ENCODE peak calls at places on chromosomes 3 and 15, in six cellular contexts. L, A, E, M, I and S are unnamed samples.

GRCh38 chr3:98914210-98915080 is 12.9 kb upstream of the DCBLD2 start:
- DNase-seq in L (no peak), A (no peak), E (no peak), M (no peak), I (peak), S (no peak)

GRCh38 chr3:46463120-46463867 is 1.4 kb downstream of the LTF start:
- DNase-seq in L (no peak), A (no peak), E (no peak), M (no peak), I (peak), S (no peak)

GRCh38 chr3:71111784-71112440 is 471.6 kb downstream of the FOXP1 start:
- DNase-seq in L (peak), A (no peak), E (no peak), M (no peak), I (no peak), S (no peak)

GRCh38 chr3:152176241-152176640 is 92.5 kb upstream of the MBNL1 start:
- DNase-seq in L (peak), A (no peak), E (no peak), M (no peak), I (no peak), S (no peak)

GRCh38 chr3:119227064-119227850 is 13.4 kb downstream of the B4GALT4 start:
- DNase-seq in L (no peak), A (no peak), E (no peak), M (no peak), I (no peak), S (no peak)

GRCh38 chr3:28053759-28054158 is 187.7 kb upstream of the CMC1 start:
- DNase-seq in L (peak), A (no peak), E (no peak), M (no peak), I (no peak), S (no peak)

GRCh38 chr3:12338595-12339546 is 50.0 kb downstream of the PPARG start:
- DNase-seq in L (no peak), A (no peak), E (no peak), M (no peak), I (no peak), S (no peak)

GRCh38 chr15:75076277-75076676 is 52.9 kb downstream of the PPCDC start:
- DNase-seq in L (no peak), A (no peak), E (no peak), M (peak), I (no peak), S (no peak)

GRCh38 chr15:51341366-51342248 is at the start of gene GLDN:
- DNase-seq in L (peak), A (no peak), E (no peak), M (no peak), I (peak), S (no peak)

GRCh38 chr15:77533530-77533929 is 99.2 kb downstream of the LINGO1 start:
- DNase-seq in L (no peak), A (peak), E (no peak), M (peak), I (no peak), S (no peak)

GRCh38 chr15:51108933-51109550 is 14.3 kb upstream of the TNFAIP8L3 start:
- DNase-seq in L (peak), A (no peak), E (no peak), M (no peak), I (no peak), S (no peak)

GRCh38 chr3:140617135-140617534 is 60.7 kb upstream of the TRIM42 start:
- DNase-seq in L (no peak), A (no peak), E (no peak), M (no peak), I (no peak), S (no peak)

GRCh38 chr15:68211656-68212320 is 6.7 kb upstream of the CALML4 start:
- DNase-seq in L (no peak), A (no peak), E (no peak), M (peak), I (peak), S (no peak)

GRCh38 chr15:61762682-61763081 is 297.6 kb downstream of the VPS13C start:
- DNase-seq in L (no peak), A (no peak), E (no peak), M (no peak), I (no peak), S (no peak)

GRCh38 chr3:38458796-38459498 is 5.3 kb downstream of the ACVR2B start:
- DNase-seq in L (peak), A (no peak), E (peak), M (no peak), I (peak), S (no peak)

GRCh38 chr15:100031665-100032357 is 298.6 kb upstream of the LYSMD4 start:
- DNase-seq in L (no peak), A (no peak), E (no peak), M (no peak), I (no peak), S (no peak)

GRCh38 chr3:97009427-97010019 is 195.1 kb downstream of the EPHA6 start:
- DNase-seq in L (no peak), A (no peak), E (no peak), M (no peak), I (no peak), S (no peak)

GRCh38 chr3:31755911-31756658 is 223.4 kb downstream of the STT3B start:
- DNase-seq in L (no peak), A (no peak), E (no peak), M (no peak), I (no peak), S (no peak)

GRCh38 chr3:103056953-103057450 is 622.2 kb downstream of the ZPLD1 start:
- DNase-seq in L (no peak), A (no peak), E (no peak), M (no peak), I (no peak), S (no peak)

GRCh38 chr3:99823723-99824711 is 6.4 kb downstream of the CMSS1 start:
- DNase-seq in L (no peak), A (no peak), E (no peak), M (no peak), I (no peak), S (no peak)

GRCh38 chr15:66865622-66866611 is 163.9 kb downstream of the SMAD6 start:
- DNase-seq in L (no peak), A (no peak), E (no peak), M (peak), I (no peak), S (peak)

GRCh38 chr3:170037463-170038433 is at the start of gene GPR160:
- DNase-seq in L (peak), A (peak), E (peak), M (no peak), I (peak), S (peak)

GRCh38 chr3:52331091-52331490 is 15.0 kb downstream of the DNAH1 start:
- DNase-seq in L (no peak), A (no peak), E (no peak), M (no peak), I (no peak), S (no peak)

GRCh38 chr15:38253448-38253847 is 812 bp downstream of the SPRED1 start:
- DNase-seq in L (peak), A (no peak), E (no peak), M (no peak), I (peak), S (no peak)

GRCh38 chr3:182486459-182486858 is 306.8 kb upstream of the ATP11B start:
- DNase-seq in L (no peak), A (no peak), E (no peak), M (no peak), I (no peak), S (no peak)

GRCh38 chr15:48297668-48298067 is 33.6 kb upstream of the DUT start:
- DNase-seq in L (no peak), A (no peak), E (no peak), M (no peak), I (no peak), S (no peak)

DNA sequence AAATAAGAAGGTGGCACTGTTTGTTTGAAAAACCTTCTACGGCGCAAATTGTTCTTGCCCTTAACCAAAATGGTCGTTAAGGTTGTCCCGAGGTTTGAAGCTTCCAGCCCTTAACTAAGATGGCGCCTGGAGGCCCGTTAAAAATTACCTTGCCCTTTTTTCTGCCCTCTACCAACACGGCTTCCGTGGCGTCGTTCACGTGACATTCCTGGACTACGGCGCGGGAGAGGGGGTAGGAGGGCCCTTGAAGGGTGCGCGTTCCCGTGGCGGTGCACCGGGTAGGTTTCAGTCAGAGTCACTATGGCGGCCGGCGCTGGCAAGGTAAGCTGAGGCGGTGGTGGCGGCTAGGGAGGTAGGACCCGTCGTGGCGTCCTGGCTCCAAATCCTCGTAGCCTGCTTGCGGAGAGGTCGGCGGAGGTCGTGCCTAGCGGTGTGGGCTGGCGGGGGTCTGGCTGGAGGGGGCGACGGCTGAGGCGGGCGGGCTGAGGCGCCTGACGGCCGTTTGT is at the start of gene SLMAP:
- DNase-seq in L (peak), A (peak), E (peak), M (peak), I (peak), S (peak)
- TF ChIP-seq POLR2A in L (peak), A (peak), E (no peak), M (no peak), I (peak), S (peak)

DNA sequence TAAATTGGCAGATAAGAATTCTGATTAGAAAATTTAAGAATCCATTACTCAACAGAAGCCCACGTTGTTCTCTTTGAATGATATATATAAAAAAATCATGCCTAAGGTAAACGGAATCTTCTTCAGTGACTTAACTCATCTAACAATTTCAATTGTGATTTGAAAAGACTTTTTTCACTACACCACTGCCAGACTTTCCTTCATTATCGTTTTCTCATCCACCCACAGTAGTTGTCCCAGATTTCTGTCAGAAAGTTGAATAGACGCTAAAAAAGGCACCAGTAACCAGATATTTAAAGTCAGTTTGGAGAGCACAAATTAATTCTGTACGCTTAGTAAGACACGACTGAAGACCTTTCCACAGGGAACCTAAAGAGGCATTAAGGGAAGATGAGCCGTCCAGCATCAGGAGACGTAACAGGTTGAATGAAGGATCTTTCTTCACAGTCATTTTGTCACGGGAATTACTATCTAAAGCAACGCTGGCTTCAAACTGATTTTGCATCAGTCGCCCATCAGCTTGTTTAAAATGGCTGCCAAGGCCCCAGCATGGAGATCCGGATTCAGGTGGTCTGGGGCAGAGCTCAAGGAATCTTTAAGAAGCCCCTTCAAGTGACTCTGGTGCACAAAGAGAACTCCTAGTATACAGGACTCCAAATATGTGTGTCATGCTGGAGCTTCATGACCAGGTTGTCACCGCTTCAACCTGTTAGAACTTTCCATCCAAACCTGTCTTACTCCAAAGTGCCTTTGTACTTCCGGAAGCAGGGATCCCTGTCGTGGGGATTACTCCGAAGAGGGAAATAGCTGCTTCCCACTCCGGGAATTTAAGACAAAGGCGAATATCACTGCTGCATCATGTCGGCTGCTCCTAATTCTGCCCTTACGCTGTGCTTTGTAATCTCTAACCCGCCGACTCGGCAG is 1.2 kb downstream of the HIGD1A start:
- DNase-seq in L (peak), A (no peak), E (no peak), M (no peak), I (no peak), S (no peak)
- TF ChIP-seq POLR2A in L (no peak), A (no peak), E (no peak), M (no peak), I (no peak), S (no peak)

DNA sequence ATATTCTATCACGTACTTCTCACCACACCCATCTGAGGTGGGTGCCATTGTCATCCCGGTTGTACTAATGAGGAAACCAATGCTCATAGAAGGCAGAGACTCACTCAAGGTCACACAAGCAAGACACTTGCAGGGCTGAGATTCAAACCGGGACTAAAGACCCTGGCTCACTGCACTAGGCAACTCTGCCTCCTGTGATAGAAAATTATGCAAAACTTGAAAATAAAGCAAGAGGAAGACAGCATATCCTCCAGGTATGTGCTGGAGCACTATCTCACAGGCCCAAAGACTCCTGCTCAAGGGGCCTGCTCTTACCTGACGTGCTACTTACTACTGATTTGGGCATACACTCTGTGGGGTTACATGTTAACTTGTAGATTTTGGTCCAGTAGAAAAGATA is 25.6 kb downstream of the ANXA2 start:
- DNase-seq in L (no peak), A (no peak), E (no peak), M (no peak), I (no peak), S (no peak)
- TF ChIP-seq POLR2A in L (no peak), A (no peak), E (no peak), M (no peak), I (no peak), S (no peak)

DNA sequence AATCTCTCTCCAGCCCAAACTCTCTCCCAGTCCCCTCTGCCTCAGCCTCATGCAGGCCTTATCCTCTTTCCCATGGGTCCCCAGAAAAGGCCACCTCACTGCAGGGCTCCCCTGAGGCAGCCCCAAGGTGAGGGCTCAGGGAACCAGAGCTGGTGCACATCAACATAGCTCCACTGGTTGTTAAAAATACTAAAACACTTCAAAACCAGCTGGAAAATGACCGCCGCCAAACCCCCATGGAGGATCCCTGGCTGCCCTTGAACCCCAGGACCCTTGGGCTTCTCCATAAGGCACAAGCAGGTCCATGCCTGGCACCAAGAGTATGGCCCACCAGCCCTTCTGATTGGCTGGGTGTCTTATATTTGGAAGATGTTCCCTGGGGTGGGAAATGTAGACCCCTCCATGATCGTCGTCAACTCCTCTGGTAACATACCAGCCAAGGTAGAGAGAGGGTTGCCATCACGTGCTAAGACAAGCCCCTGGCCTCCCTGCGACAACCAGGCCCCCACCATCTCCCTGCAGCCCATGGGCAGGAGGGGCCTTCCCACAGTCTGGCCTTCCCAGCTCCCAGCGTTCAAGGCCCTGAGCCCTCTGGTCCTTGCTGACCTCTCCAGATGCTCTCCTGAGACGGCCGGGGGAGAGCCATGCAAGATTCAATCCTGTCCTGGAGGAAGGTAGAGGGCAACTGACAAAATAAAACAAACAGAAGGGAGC is 132.0 kb upstream of the PRR20G start:
- DNase-seq in L (no peak), A (no peak), E (no peak), M (peak), I (no peak), S (no peak)
- TF ChIP-seq POLR2A in L (no peak), A (no peak), E (no peak), M (no peak), I (no peak), S (no peak)